ENCODE peak calls at places on chromosome 18, in ten cellular contexts. S is stimulated activated CD8-positive, alpha-beta memory T cell treated with anti-CD3 and anti-CD28 coated beads, Interleukin-7, amount 100 ng/mL, for 24 hours; J is effector memory CD4-positive, alpha-beta T cell; L is activated CD8-positive, alpha-beta memory T cell treated with anti-CD3 and anti-CD28 coated beads, Interleukin-2, amount 50 U/mL, for 4 hours; G is activated T-helper 1 cell treated with Interleukin-2 at 50 U/mL for 16 hours; R is A549; D is CD8-positive, alpha-beta memory T cell; W is brain pericyte; Y is DMS 273 treated with DMSO at 0.1 percent for 48 hours; V is endothelial cell. U is an unnamed sample.
A peak's percentile ranks its signal among the peaks of the same experiment; 100 is the strongest.

GRCh38 chr18:3015203-3015590 is 2.3 kb upstream of the LPIN2 start:
- DNase-seq in S (no peak), J (no peak), L (no peak), G (no peak), R (peak; percentile 38), D (no peak), W (no peak), Y (no peak), V (no peak), U (no peak)

GRCh38 chr18:24112874-24113615 is 25.8 kb upstream of the CABYR start:
- DNase-seq in S (no peak), J (no peak), L (no peak), G (no peak), R (peak; percentile 30), D (no peak), W (no peak), Y (no peak), V (no peak), U (no peak)

GRCh38 chr18:21725201-21725600 is 15.4 kb upstream of the MIB1 start:
- DNase-seq in S (no peak), J (no peak), L (no peak), G (no peak), R (no peak), D (no peak), W (no peak), Y (no peak), V (no peak), U (no peak)

GRCh38 chr18:70082430-70082829 is 123.1 kb downstream of the RTTN start:
- DNase-seq in S (no peak), J (no peak), L (no peak), G (no peak), R (no peak), D (no peak), W (no peak), Y (no peak), V (no peak), U (no peak)

GRCh38 chr18:69414184-69414583 is 13.5 kb downstream of the DOK6 start:
- DNase-seq in S (no peak), J (no peak), L (no peak), G (no peak), R (no peak), D (no peak), W (no peak), Y (no peak), V (no peak), U (no peak)

GRCh38 chr18:40935423-40935822 is 1019.6 kb upstream of the PIK3C3 start:
- DNase-seq in S (no peak), J (no peak), L (no peak), G (no peak), R (no peak), D (no peak), W (no peak), Y (no peak), V (peak; percentile 25), U (no peak)

GRCh38 chr18:9684901-9685738 is 23.0 kb upstream of the RAB31 start:
- DNase-seq in S (no peak), J (no peak), L (no peak), G (no peak), R (no peak), D (no peak), W (no peak), Y (no peak), V (no peak), U (no peak)

GRCh38 chr18:5979176-5979888 is 84.0 kb upstream of the TMEM200C start:
- DNase-seq in S (no peak), J (no peak), L (no peak), G (no peak), R (no peak), D (no peak), W (no peak), Y (no peak), V (no peak), U (no peak)

GRCh38 chr18:13272411-13272810 is 53.9 kb downstream of the LDLRAD4 start:
- DNase-seq in S (no peak), J (no peak), L (no peak), G (no peak), R (no peak), D (no peak), W (no peak), Y (no peak), V (no peak), U (no peak)

U was measured in LNCaP clone FGC.